ENCODE peak calls at places on chromosomes 3 and 15, in ten cellular contexts. One of them, this sample, is unnamed.

GRCh38 chr3:134328147-134328591 is 46.1 kb downstream of the AMOTL2 start:
- DNase-seq in fibroblast of lung: peak
- DNase-seq in tibial nerve: no peak
- DNase-seq in progenitor cell of endocrine pancreas: no peak
- DNase-seq in stomach: no peak
- DNase-seq in endodermal cell: peak
- DNase-seq in AG10803: peak
- DNase-seq in Calu3: no peak
- DNase-seq in choroid plexus epithelial cell: peak
- DNase-seq in A549: no peak
- DNase-seq in this sample: no peak

GRCh38 chr15:45168751-45169551 is 18.8 kb downstream of the SHF start:
- DNase-seq in stomach: no peak
- DNase-seq in Calu3: no peak
- DNase-seq in tibial nerve: no peak
- DNase-seq in fibroblast of lung: no peak
- DNase-seq in endodermal cell: no peak
- DNase-seq in progenitor cell of endocrine pancreas: no peak
- DNase-seq in choroid plexus epithelial cell: no peak
- DNase-seq in AG10803: no peak
- DNase-seq in A549: no peak
- DNase-seq in this sample: no peak

GRCh38 chr3:196003611-196004010 is 78.3 kb downstream of the TFRC start:
- DNase-seq in progenitor cell of endocrine pancreas: no peak
- DNase-seq in choroid plexus epithelial cell: no peak
- DNase-seq in Calu3: no peak
- DNase-seq in AG10803: no peak
- DNase-seq in stomach: no peak
- DNase-seq in tibial nerve: no peak
- DNase-seq in endodermal cell: no peak
- DNase-seq in fibroblast of lung: no peak
- DNase-seq in A549: no peak
- DNase-seq in this sample: no peak

GRCh38 chr3:25448750-25449684 is 21.0 kb downstream of the RARB start:
- DNase-seq in fibroblast of lung: peak
- DNase-seq in choroid plexus epithelial cell: peak
- DNase-seq in progenitor cell of endocrine pancreas: no peak
- DNase-seq in A549: no peak
- DNase-seq in stomach: peak
- DNase-seq in endodermal cell: peak
- DNase-seq in AG10803: peak
- DNase-seq in Calu3: peak
- DNase-seq in tibial nerve: peak
- DNase-seq in this sample: peak

GRCh38 chr15:28132524-28133275 is 33.6 kb upstream of the OCA2 start:
- DNase-seq in Calu3: no peak
- DNase-seq in AG10803: peak
- DNase-seq in endodermal cell: no peak
- DNase-seq in progenitor cell of endocrine pancreas: no peak
- DNase-seq in A549: no peak
- DNase-seq in choroid plexus epithelial cell: peak
- DNase-seq in fibroblast of lung: peak
- DNase-seq in stomach: no peak
- DNase-seq in tibial nerve: no peak
- DNase-seq in this sample: no peak

GRCh38 chr3:32403663-32404062 is 12.0 kb downstream of the CMTM7 start:
- DNase-seq in fibroblast of lung: no peak
- DNase-seq in progenitor cell of endocrine pancreas: no peak
- DNase-seq in stomach: no peak
- DNase-seq in A549: no peak
- DNase-seq in Calu3: no peak
- DNase-seq in choroid plexus epithelial cell: no peak
- DNase-seq in endodermal cell: no peak
- DNase-seq in AG10803: no peak
- DNase-seq in tibial nerve: no peak
- DNase-seq in this sample: no peak

GRCh38 chr3:157501863-157502262 is 1.4 kb downstream of the VEPH1 start:
- DNase-seq in progenitor cell of endocrine pancreas: no peak
- DNase-seq in tibial nerve: no peak
- DNase-seq in choroid plexus epithelial cell: no peak
- DNase-seq in A549: no peak
- DNase-seq in AG10803: no peak
- DNase-seq in stomach: no peak
- DNase-seq in Calu3: no peak
- DNase-seq in endodermal cell: peak
- DNase-seq in fibroblast of lung: no peak
- DNase-seq in this sample: no peak

GRCh38 chr3:129596194-129597086 is 10.0 kb downstream of the PLXND1 start:
- DNase-seq in fibroblast of lung: peak
- DNase-seq in A549: no peak
- DNase-seq in stomach: no peak
- DNase-seq in endodermal cell: peak
- DNase-seq in progenitor cell of endocrine pancreas: no peak
- DNase-seq in choroid plexus epithelial cell: peak
- DNase-seq in Calu3: no peak
- DNase-seq in tibial nerve: peak
- DNase-seq in AG10803: peak
- DNase-seq in this sample: peak

GRCh38 chr3:48798998-48799397 is 48.7 kb downstream of the PRKAR2A start:
- DNase-seq in A549: no peak
- DNase-seq in choroid plexus epithelial cell: peak
- DNase-seq in Calu3: peak
- DNase-seq in AG10803: no peak
- DNase-seq in tibial nerve: no peak
- DNase-seq in endodermal cell: no peak
- DNase-seq in progenitor cell of endocrine pancreas: no peak
- DNase-seq in stomach: peak
- DNase-seq in fibroblast of lung: no peak
- DNase-seq in this sample: no peak

GRCh38 chr15:88847144-88847543 is 43.9 kb downstream of the ACAN start:
- DNase-seq in tibial nerve: no peak
- DNase-seq in fibroblast of lung: no peak
- DNase-seq in endodermal cell: no peak
- DNase-seq in progenitor cell of endocrine pancreas: no peak
- DNase-seq in stomach: no peak
- DNase-seq in AG10803: no peak
- DNase-seq in choroid plexus epithelial cell: no peak
- DNase-seq in Calu3: no peak
- DNase-seq in A549: no peak
- DNase-seq in this sample: no peak

GRCh38 chr15:27057904-27058645 is 87.1 kb downstream of the GABRG3 start:
- DNase-seq in A549: no peak
- DNase-seq in Calu3: no peak
- DNase-seq in choroid plexus epithelial cell: no peak
- DNase-seq in tibial nerve: no peak
- DNase-seq in endodermal cell: no peak
- DNase-seq in progenitor cell of endocrine pancreas: no peak
- DNase-seq in AG10803: peak
- DNase-seq in stomach: no peak
- DNase-seq in fibroblast of lung: peak
- DNase-seq in this sample: no peak

GRCh38 chr15:27061739-27062138 is 90.8 kb downstream of the GABRG3 start:
- DNase-seq in AG10803: no peak
- DNase-seq in choroid plexus epithelial cell: no peak
- DNase-seq in stomach: no peak
- DNase-seq in tibial nerve: no peak
- DNase-seq in endodermal cell: no peak
- DNase-seq in progenitor cell of endocrine pancreas: no peak
- DNase-seq in fibroblast of lung: no peak
- DNase-seq in A549: no peak
- DNase-seq in Calu3: no peak
- DNase-seq in this sample: no peak

GRCh38 chr15:27064080-27064479 is 93.1 kb downstream of the GABRG3 start:
- DNase-seq in A549: no peak
- DNase-seq in progenitor cell of endocrine pancreas: no peak
- DNase-seq in choroid plexus epithelial cell: no peak
- DNase-seq in tibial nerve: no peak
- DNase-seq in endodermal cell: no peak
- DNase-seq in Calu3: no peak
- DNase-seq in stomach: no peak
- DNase-seq in AG10803: no peak
- DNase-seq in fibroblast of lung: no peak
- DNase-seq in this sample: no peak

GRCh38 chr15:27058939-27059338 is 88.0 kb downstream of the GABRG3 start:
- DNase-seq in A549: no peak
- DNase-seq in choroid plexus epithelial cell: no peak
- DNase-seq in progenitor cell of endocrine pancreas: no peak
- DNase-seq in tibial nerve: no peak
- DNase-seq in fibroblast of lung: no peak
- DNase-seq in AG10803: no peak
- DNase-seq in stomach: no peak
- DNase-seq in endodermal cell: no peak
- DNase-seq in Calu3: no peak
- DNase-seq in this sample: no peak

GRCh38 chr15:27059610-27060202 is 88.7 kb downstream of the GABRG3 start:
- DNase-seq in Calu3: peak
- DNase-seq in AG10803: peak
- DNase-seq in stomach: no peak
- DNase-seq in choroid plexus epithelial cell: peak
- DNase-seq in endodermal cell: peak
- DNase-seq in progenitor cell of endocrine pancreas: peak
- DNase-seq in fibroblast of lung: peak
- DNase-seq in tibial nerve: peak
- DNase-seq in A549: peak
- DNase-seq in this sample: no peak
- TF ChIP-seq CTCF in Calu3: no peak
- TF ChIP-seq CTCF in AG10803: peak
- TF ChIP-seq CTCF in stomach: no peak
- TF ChIP-seq CTCF in choroid plexus epithelial cell: peak
- TF ChIP-seq CTCF in endodermal cell: peak
- TF ChIP-seq CTCF in progenitor cell of endocrine pancreas: peak
- TF ChIP-seq CTCF in fibroblast of lung: peak
- TF ChIP-seq CTCF in tibial nerve: peak
- TF ChIP-seq CTCF in A549: peak
- TF ChIP-seq CTCF in this sample: peak

GRCh38 chr3:52232279-52233107 is 6.5 kb downstream of the TWF2 start:
- DNase-seq in progenitor cell of endocrine pancreas: no peak
- DNase-seq in choroid plexus epithelial cell: no peak
- DNase-seq in Calu3: no peak
- DNase-seq in tibial nerve: no peak
- DNase-seq in fibroblast of lung: no peak
- DNase-seq in A549: no peak
- DNase-seq in endodermal cell: peak
- DNase-seq in AG10803: no peak
- DNase-seq in stomach: no peak
- DNase-seq in this sample: peak
- TF ChIP-seq CTCF in progenitor cell of endocrine pancreas: peak
- TF ChIP-seq CTCF in choroid plexus epithelial cell: peak
- TF ChIP-seq CTCF in Calu3: no peak
- TF ChIP-seq CTCF in tibial nerve: no peak
- TF ChIP-seq CTCF in fibroblast of lung: no peak
- TF ChIP-seq CTCF in A549: peak
- TF ChIP-seq CTCF in endodermal cell: peak
- TF ChIP-seq CTCF in AG10803: no peak
- TF ChIP-seq CTCF in stomach: no peak
- TF ChIP-seq CTCF in this sample: peak

GRCh38 chr15:31974154-31974794 is 56.0 kb upstream of the CHRNA7 start:
- DNase-seq in endodermal cell: peak
- DNase-seq in fibroblast of lung: no peak
- DNase-seq in A549: no peak
- DNase-seq in stomach: no peak
- DNase-seq in choroid plexus epithelial cell: no peak
- DNase-seq in Calu3: no peak
- DNase-seq in progenitor cell of endocrine pancreas: no peak
- DNase-seq in tibial nerve: no peak
- DNase-seq in AG10803: no peak
- DNase-seq in this sample: no peak

GRCh38 chr15:31973197-31973596 is 57.1 kb upstream of the CHRNA7 start:
- DNase-seq in stomach: no peak
- DNase-seq in choroid plexus epithelial cell: no peak
- DNase-seq in progenitor cell of endocrine pancreas: no peak
- DNase-seq in endodermal cell: no peak
- DNase-seq in Calu3: no peak
- DNase-seq in A549: no peak
- DNase-seq in AG10803: no peak
- DNase-seq in tibial nerve: no peak
- DNase-seq in fibroblast of lung: no peak
- DNase-seq in this sample: no peak

GRCh38 chr15:31977138-31977537 is 53.2 kb upstream of the CHRNA7 start:
- DNase-seq in AG10803: no peak
- DNase-seq in fibroblast of lung: no peak
- DNase-seq in choroid plexus epithelial cell: no peak
- DNase-seq in endodermal cell: no peak
- DNase-seq in progenitor cell of endocrine pancreas: no peak
- DNase-seq in Calu3: no peak
- DNase-seq in A549: no peak
- DNase-seq in tibial nerve: no peak
- DNase-seq in stomach: no peak
- DNase-seq in this sample: no peak

GRCh38 chr15:31975446-31976229 is 54.7 kb upstream of the CHRNA7 start:
- DNase-seq in A549: no peak
- DNase-seq in progenitor cell of endocrine pancreas: no peak
- DNase-seq in endodermal cell: peak
- DNase-seq in Calu3: no peak
- DNase-seq in AG10803: peak
- DNase-seq in choroid plexus epithelial cell: peak
- DNase-seq in tibial nerve: no peak
- DNase-seq in fibroblast of lung: peak
- DNase-seq in stomach: no peak
- DNase-seq in this sample: no peak

GRCh38 chr15:31974855-31975421 is 55.4 kb upstream of the CHRNA7 start:
- DNase-seq in endodermal cell: peak
- DNase-seq in Calu3: peak
- DNase-seq in progenitor cell of endocrine pancreas: peak
- DNase-seq in AG10803: peak
- DNase-seq in fibroblast of lung: peak
- DNase-seq in tibial nerve: no peak
- DNase-seq in choroid plexus epithelial cell: peak
- DNase-seq in A549: peak
- DNase-seq in stomach: no peak
- DNase-seq in this sample: no peak
- TF ChIP-seq CTCF in endodermal cell: peak
- TF ChIP-seq CTCF in Calu3: no peak
- TF ChIP-seq CTCF in progenitor cell of endocrine pancreas: peak
- TF ChIP-seq CTCF in AG10803: peak
- TF ChIP-seq CTCF in fibroblast of lung: peak
- TF ChIP-seq CTCF in tibial nerve: no peak
- TF ChIP-seq CTCF in choroid plexus epithelial cell: peak
- TF ChIP-seq CTCF in A549: peak
- TF ChIP-seq CTCF in stomach: no peak
- TF ChIP-seq CTCF in this sample: peak

DNA sequence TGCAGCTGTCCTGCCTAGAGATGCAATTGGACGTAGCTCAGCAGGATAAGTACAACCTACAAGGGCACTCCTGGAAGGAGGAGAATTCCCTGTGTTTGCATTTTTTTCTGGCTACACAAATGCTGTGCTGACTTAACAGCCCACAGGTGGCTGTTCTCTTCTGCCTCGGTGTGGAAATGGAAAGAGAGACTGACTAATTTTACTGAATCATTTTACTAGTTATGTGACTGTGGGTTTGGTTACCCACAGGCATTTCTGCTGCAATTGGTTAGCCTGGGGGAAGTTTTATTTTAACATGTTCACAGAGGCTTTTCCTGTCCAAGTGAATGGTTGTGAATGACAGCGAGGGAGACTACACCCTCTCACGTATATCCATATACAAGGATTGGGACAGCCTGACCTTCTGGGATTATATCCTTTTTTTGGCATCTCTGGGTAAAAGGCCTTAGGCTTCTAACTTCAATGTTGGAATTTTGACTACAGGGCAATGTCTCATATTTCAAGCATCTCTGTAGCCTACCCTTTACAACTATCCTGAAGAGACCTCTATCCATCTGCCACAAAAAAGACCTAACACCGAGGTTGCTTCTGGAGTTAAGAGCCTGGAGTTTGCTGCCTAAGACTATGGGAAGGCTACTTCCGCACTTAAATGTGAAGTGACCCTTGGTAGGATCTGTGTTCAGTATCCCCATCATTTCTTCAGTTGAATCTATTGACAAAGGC is 67.2 kb upstream of the TP63 start:
- DNase-seq in AG10803: peak
- DNase-seq in choroid plexus epithelial cell: peak
- DNase-seq in A549: no peak
- DNase-seq in fibroblast of lung: peak
- DNase-seq in progenitor cell of endocrine pancreas: no peak
- DNase-seq in Calu3: no peak
- DNase-seq in tibial nerve: no peak
- DNase-seq in endodermal cell: no peak
- DNase-seq in stomach: no peak
- DNase-seq in this sample: no peak
- TF ChIP-seq CTCF in AG10803: peak
- TF ChIP-seq CTCF in choroid plexus epithelial cell: no peak
- TF ChIP-seq CTCF in A549: no peak
- TF ChIP-seq CTCF in fibroblast of lung: no peak
- TF ChIP-seq CTCF in progenitor cell of endocrine pancreas: no peak
- TF ChIP-seq CTCF in Calu3: no peak
- TF ChIP-seq CTCF in tibial nerve: no peak
- TF ChIP-seq CTCF in endodermal cell: no peak
- TF ChIP-seq CTCF in stomach: no peak
- TF ChIP-seq CTCF in this sample: no peak